ENCODE peak calls at places on chromosomes 12 and 14, in ten cellular contexts. W, C, J, O, N, A, I, U, X and Y are unnamed samples. For H3K36me3, the result is how much of the 10 kb centered on the place peaks cover.

GRCh38 chr14:104424406-104425072 is 155.0 kb upstream of the C14orf180 start:
- DNase-seq in W (no peak), C (no peak), J (peak), O (no peak), N (peak), A (no peak), I (no peak), U (peak), X (no peak), Y (no peak)

GRCh38 chr12:47139010-47139681 is 59.4 kb upstream of the AMIGO2 start:
- DNase-seq in W (no peak), C (no peak), J (no peak), O (no peak), N (no peak), A (no peak), I (no peak), U (no peak), X (no peak), Y (no peak)

GRCh38 chr12:2614341-2614740 is 180.4 kb upstream of the FKBP4 start:
- DNase-seq in W (no peak), C (no peak), J (no peak), O (peak), N (no peak), A (peak), I (no peak), U (no peak), X (no peak), Y (no peak)

GRCh38 chr12:13347241-13348043 is 150.9 kb downstream of the EMP1 start:
- DNase-seq in W (no peak), C (no peak), J (no peak), O (peak), N (no peak), A (peak), I (peak), U (no peak), X (peak), Y (no peak)

GRCh38 chr14:104237651-104238423 is 99.5 kb downstream of the KIF26A start:
- DNase-seq in W (no peak), C (no peak), J (no peak), O (no peak), N (no peak), A (no peak), I (no peak), U (no peak), X (no peak), Y (peak)

GRCh38 chr12:27711312-27711682 is 665 bp downstream of the MRPS35 start:
- DNase-seq in W (no peak), C (peak), J (no peak), O (peak), N (no peak), A (no peak), I (peak), U (peak), X (no peak), Y (no peak)

GRCh38 chr12:121810833-121811433 is 7.1 kb downstream of the SETD1B start:
- DNase-seq in W (no peak), C (no peak), J (no peak), O (peak), N (no peak), A (no peak), I (no peak), U (peak), X (no peak), Y (no peak)

GRCh38 chr14:35399083-35399807 is 5.3 kb downstream of the NFKBIA start:
- DNase-seq in W (no peak), C (no peak), J (no peak), O (no peak), N (peak), A (no peak), I (peak), U (no peak), X (no peak), Y (no peak)

GRCh38 chr14:98181768-98182167 is 1090.2 kb downstream of the BCL11B start:
- DNase-seq in W (no peak), C (no peak), J (no peak), O (no peak), N (no peak), A (no peak), I (no peak), U (no peak), X (no peak), Y (no peak)

GRCh38 chr12:80053048-80053790 is 46.1 kb upstream of the OTOGL start:
- DNase-seq in W (no peak), C (no peak), J (no peak), O (peak), N (no peak), A (peak), I (peak), U (no peak), X (no peak), Y (peak)

GRCh38 chr14:36583242-36584166 is 1.1 kb upstream of the NKX2-8 start:
- DNase-seq in W (no peak), C (peak), J (peak), O (no peak), N (peak), A (no peak), I (no peak), U (no peak), X (no peak), Y (no peak)

GRCh38 chr12:109767991-109768900 is 54.6 kb downstream of the FAM222A start:
- DNase-seq in W (no peak), C (no peak), J (no peak), O (no peak), N (peak), A (no peak), I (no peak), U (no peak), X (no peak), Y (peak)

GRCh38 chr14:103427485-103428443 is 42.5 kb downstream of the MARK3 start:
- DNase-seq in W (no peak), C (peak), J (peak), O (peak), N (peak), A (peak), I (peak), U (no peak), X (no peak), Y (no peak)

GRCh38 chr12:53213348-53213747 is 6.3 kb upstream of the ITGB7 start:
- DNase-seq in W (no peak), C (peak), J (peak), O (peak), N (peak), A (peak), I (no peak), U (peak), X (no peak), Y (peak)

GRCh38 chr12:65741662-65742480 is 82.4 kb upstream of the HMGA2 start:
- DNase-seq in W (no peak), C (peak), J (peak), O (no peak), N (peak), A (peak), I (no peak), U (no peak), X (no peak), Y (no peak)

GRCh38 chr12:109387425-109388166 is 39.9 kb downstream of the MYO1H start:
- DNase-seq in W (no peak), C (peak), J (peak), O (peak), N (peak), A (peak), I (peak), U (peak), X (peak), Y (no peak)

GRCh38 chr14:74653386-74654138 is 41.5 kb upstream of the LTBP2 start:
- DNase-seq in W (no peak), C (peak), J (peak), O (no peak), N (peak), A (no peak), I (no peak), U (no peak), X (no peak), Y (no peak)

GRCh38 chr14:85399196-85399595 is 130.7 kb upstream of the FLRT2 start:
- DNase-seq in W (no peak), C (no peak), J (no peak), O (no peak), N (no peak), A (no peak), I (no peak), U (no peak), X (no peak), Y (no peak)

GRCh38 chr12:89706551-89707348 is 1.9 kb downstream of the ATP2B1 start:
- DNase-seq in W (no peak), C (peak), J (peak), O (peak), N (peak), A (peak), I (peak), U (no peak), X (no peak), Y (peak)

GRCh38 chr14:34843011-34843554 is 32.1 kb downstream of the BAZ1A start:
- DNase-seq in W (peak), C (peak), J (no peak), O (peak), N (peak), A (peak), I (peak), U (no peak), X (no peak), Y (no peak)

GRCh38 chr12:8658361-8658760 is 4.3 kb downstream of the MFAP5 start:
- DNase-seq in W (no peak), C (peak), J (peak), O (peak), N (peak), A (peak), I (peak), U (no peak), X (no peak), Y (no peak)

GRCh38 chr12:46650688-46651087 is 175.1 kb downstream of the SLC38A4 start:
- DNase-seq in W (no peak), C (no peak), J (no peak), O (peak), N (no peak), A (no peak), I (no peak), U (no peak), X (no peak), Y (no peak)

GRCh38 chr14:76977793-76978730 is 50.4 kb downstream of the IRF2BPL start:
- DNase-seq in W (no peak), C (no peak), J (no peak), O (no peak), N (peak), A (peak), I (no peak), U (no peak), X (no peak), Y (peak)

GRCh38 chr14:68786491-68787234 is 6.2 kb downstream of the ZFP36L1 start:
- DNase-seq in W (no peak), C (peak), J (peak), O (peak), N (peak), A (peak), I (peak), U (peak), X (no peak), Y (no peak)

GRCh38 chr12:52230364-52231281 is 2.4 kb upstream of the KRT7 start:
- DNase-seq in W (no peak), C (peak), J (peak), O (peak), N (no peak), A (peak), I (peak), U (no peak), X (no peak), Y (peak)

GRCh38 chr12:128261757-128262156 is 5.2 kb upstream of the TMEM132C start:
- DNase-seq in W (no peak), C (no peak), J (no peak), O (no peak), N (no peak), A (no peak), I (no peak), U (no peak), X (no peak), Y (no peak)

GRCh38 chr12:106774808-106775524 is 484 bp downstream of the RIC8B start:
- DNase-seq in W (no peak), C (no peak), J (no peak), O (peak), N (no peak), A (no peak), I (no peak), U (no peak), X (no peak), Y (no peak)

GRCh38 chr14:92322516-92322915 is 449 bp upstream of the SLC24A4 start:
- DNase-seq in W (no peak), C (no peak), J (peak), O (no peak), N (peak), A (no peak), I (no peak), U (no peak), X (no peak), Y (no peak)

GRCh38 chr12:90343966-90344365 is 611.0 kb downstream of the CCER1 start:
- DNase-seq in W (no peak), C (no peak), J (no peak), O (no peak), N (no peak), A (no peak), I (peak), U (no peak), X (no peak), Y (no peak)

GRCh38 chr12:3753549-3754284 is 808 bp upstream of the CRACR2A start:
- DNase-seq in W (no peak), C (peak), J (no peak), O (no peak), N (peak), A (no peak), I (no peak), U (no peak), X (no peak), Y (no peak)

DNA sequence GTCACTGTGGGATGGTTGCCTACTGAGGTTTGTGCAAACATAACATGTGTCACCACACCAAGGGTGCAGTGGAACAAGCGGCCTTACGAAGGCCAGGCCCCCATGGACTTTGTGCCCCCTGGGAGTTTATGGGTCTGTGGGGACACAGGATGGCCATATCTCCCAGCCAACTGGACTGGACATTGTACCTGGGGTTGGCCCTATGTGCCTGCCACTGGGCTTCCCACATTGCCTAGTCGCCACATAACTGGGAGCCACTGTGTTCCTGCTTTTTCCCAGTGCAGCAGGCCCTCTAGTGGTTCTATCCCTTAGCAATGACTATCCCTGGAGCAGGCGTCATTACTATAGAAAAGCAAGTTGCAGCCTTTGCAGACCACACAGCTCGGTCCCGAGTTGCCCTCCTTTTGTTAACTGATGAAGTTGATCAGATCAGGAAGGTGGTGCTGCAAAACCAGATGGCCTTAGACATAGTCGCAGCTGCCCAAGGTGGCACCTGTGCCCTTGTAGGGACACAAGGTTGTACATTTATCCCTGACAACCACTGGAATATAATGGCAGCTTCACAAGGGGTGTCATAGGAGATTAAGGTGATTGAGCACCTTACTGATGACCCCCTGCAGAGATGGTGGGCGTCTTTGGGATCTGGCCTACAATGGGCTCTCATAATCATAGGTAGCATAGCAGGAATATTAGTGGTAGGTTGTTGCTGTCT is 15.2 kb upstream of the RNASE12 start:
- DNase-seq in W (no peak), C (peak), J (peak), O (peak), N (peak), A (peak), I (peak), U (no peak), X (no peak), Y (no peak)
- H3K9ac ChIP-seq in W (no peak), C (no peak), J (no peak), O (no peak), N (no peak), A (no peak), I (no peak), U (no peak), X (no peak), Y (no peak)

GRCh38 chr12:20382117-20382516 is 13.8 kb downstream of the PDE3A start:
- DNase-seq in W (no peak), C (no peak), J (no peak), O (no peak), N (no peak), A (no peak), I (no peak), U (no peak), X (no peak), Y (no peak)

GRCh38 chr12:20372326-20373097 is 4.2 kb downstream of the PDE3A start:
- DNase-seq in W (no peak), C (no peak), J (no peak), O (no peak), N (no peak), A (no peak), I (no peak), U (no peak), X (no peak), Y (no peak)

GRCh38 chr12:20374775-20375174 is 6.4 kb downstream of the PDE3A start:
- DNase-seq in W (no peak), C (no peak), J (no peak), O (no peak), N (no peak), A (no peak), I (no peak), U (no peak), X (no peak), Y (no peak)

GRCh38 chr12:20376984-20377383 is 8.6 kb downstream of the PDE3A start:
- DNase-seq in W (no peak), C (peak), J (peak), O (peak), N (no peak), A (peak), I (no peak), U (peak), X (peak), Y (no peak)

DNA sequence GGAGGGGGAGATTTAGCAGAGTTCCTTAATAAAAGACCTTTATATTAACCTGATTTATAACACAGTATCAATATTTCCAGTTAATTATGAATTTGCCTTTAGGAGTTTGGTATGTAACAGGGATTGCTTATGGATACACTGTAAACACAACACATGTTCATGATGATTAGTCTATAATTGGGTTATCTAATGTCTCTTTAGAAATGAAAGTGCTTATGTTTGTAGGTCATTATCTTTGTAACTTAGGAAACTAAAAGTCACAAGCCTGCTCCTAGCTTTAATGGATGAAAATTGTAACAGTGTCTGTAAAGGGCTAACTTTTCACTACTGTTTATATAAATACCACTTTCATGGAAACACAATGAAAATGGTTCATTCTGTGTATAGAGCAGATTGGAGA is 9.4 kb downstream of the PDE3A start:
- DNase-seq in W (no peak), C (no peak), J (no peak), O (no peak), N (no peak), A (no peak), I (no peak), U (no peak), X (no peak), Y (no peak)
- H3K27ac ChIP-seq in W (no peak), C (no peak), J (no peak), O (no peak), N (no peak), A (no peak), I (no peak), U (no peak), X (no peak), Y (no peak)

DNA sequence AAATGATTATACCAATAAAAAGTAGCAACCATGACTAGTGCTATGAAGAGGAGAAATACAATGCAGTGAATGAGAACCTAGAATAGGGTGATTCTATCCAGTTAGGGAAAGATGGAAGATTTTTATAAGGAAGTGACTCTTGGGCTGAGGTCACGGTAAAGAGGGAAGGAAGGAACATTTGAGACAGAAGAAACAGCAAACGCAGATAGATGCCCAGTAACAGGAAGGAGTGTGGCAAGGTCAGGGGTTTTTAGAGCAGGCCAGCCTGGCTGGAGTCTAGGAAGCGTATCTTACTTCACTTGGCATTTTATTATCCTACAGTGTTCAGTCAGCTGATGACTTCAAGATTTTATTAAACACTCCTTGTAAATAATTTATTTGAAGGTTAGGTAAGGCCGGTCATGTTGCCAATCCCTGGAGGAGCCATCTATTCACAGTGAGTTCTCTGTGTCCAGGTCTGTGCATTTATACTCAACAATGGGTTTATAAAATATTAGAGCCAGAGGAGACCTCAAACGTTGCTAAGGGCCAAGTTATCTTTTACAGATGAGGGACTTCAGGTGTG is 170.6 kb downstream of the PRKCH start:
- DNase-seq in W (no peak), C (no peak), J (no peak), O (no peak), N (no peak), A (no peak), I (no peak), U (no peak), X (no peak), Y (no peak)
- H3K36me3 ChIP-seq in W (under half), C (under half), J (under half), O (under half), N (under half), A (under half), I (under half), U (under half), X (under half), Y (under half)

GRCh38 chr12:117352260-117352659 is 9.2 kb downstream of the NOS1 start:
- DNase-seq in W (no peak), C (no peak), J (no peak), O (no peak), N (no peak), A (no peak), I (no peak), U (no peak), X (no peak), Y (no peak)
- H3K9ac ChIP-seq in W (no peak), C (no peak), J (no peak), O (no peak), N (no peak), A (no peak), I (no peak), U (no peak), X (no peak), Y (no peak)

DNA sequence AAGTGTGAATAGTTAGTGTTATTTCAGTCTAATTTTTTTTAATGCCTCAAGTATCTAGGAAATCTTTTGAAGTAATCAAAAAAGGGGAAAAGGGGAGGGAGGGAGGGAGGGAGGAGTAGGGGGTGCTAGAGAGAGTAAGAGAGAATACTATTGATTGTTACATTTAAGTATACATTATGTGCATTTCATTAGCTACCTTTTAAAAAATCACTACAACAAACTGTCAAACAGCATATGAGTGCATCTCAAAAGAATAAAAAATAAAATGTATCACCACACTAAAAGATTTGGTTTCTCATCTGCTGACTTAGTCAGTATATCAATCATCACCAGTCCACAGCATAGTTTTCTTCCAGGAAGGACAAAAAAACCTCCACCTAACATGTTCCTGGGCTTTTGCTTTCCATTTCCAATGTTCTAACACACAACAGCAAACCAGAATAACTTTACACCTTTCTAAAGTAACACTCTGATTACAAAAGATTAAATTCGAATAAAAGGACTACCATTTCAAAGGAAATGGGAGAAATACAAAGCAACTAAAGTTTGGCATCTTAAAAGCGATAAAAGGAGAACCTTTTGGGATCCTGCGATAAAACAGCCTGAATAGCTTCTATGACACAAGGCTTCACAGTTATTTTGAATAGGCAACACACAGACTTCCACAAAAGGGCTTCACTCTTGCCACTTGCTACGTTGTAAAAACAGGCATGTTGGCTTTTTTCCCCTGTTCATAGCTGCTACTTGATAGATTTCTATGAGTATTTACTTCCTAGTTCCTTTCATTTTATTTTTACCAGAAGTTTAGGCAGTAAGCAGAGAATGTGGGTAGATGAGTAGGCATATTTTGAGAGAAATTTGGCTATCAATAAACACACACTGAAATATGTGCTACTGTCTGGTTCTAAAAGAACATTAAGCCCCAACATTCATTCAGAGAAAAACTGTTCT is 160.9 kb downstream of the EPS8 start:
- DNase-seq in W (no peak), C (peak), J (no peak), O (no peak), N (no peak), A (peak), I (no peak), U (no peak), X (no peak), Y (no peak)
- H3K27ac ChIP-seq in W (peak), C (no peak), J (peak), O (peak), N (peak), A (peak), I (peak), U (no peak), X (peak), Y (peak)